ENCODE peak calls at places on chromosomes 1 and 21, in eight cellular contexts. One of them, this sample, is unnamed.

GRCh38 chr1:24142546-24143431 is at the start of gene IL22RA1:
- DNase-seq in cardiac muscle cell: no peak
- DNase-seq in fibroblast of mammary gland: no peak
- DNase-seq in endodermal cell: no peak
- DNase-seq in HFF-Myc: no peak
- DNase-seq in lower leg skin: no peak
- DNase-seq in heart left ventricle: peak
- DNase-seq in cardiac fibroblast: peak
- DNase-seq in this sample: no peak

GRCh38 chr1:205739348-205740160 is 10.4 kb downstream of the NUCKS1 start:
- DNase-seq in cardiac muscle cell: no peak
- DNase-seq in fibroblast of mammary gland: peak
- DNase-seq in endodermal cell: no peak
- DNase-seq in HFF-Myc: no peak
- DNase-seq in lower leg skin: no peak
- DNase-seq in heart left ventricle: no peak
- DNase-seq in cardiac fibroblast: peak
- DNase-seq in this sample: no peak

GRCh38 chr1:226355679-226356583 is 47.0 kb upstream of the LIN9 start:
- DNase-seq in cardiac muscle cell: peak
- DNase-seq in fibroblast of mammary gland: no peak
- DNase-seq in endodermal cell: no peak
- DNase-seq in HFF-Myc: no peak
- DNase-seq in lower leg skin: no peak
- DNase-seq in heart left ventricle: peak
- DNase-seq in cardiac fibroblast: no peak
- DNase-seq in this sample: no peak

GRCh38 chr1:207897188-207897587 is 13.7 kb downstream of the CD34 start:
- DNase-seq in cardiac muscle cell: peak
- DNase-seq in fibroblast of mammary gland: no peak
- DNase-seq in endodermal cell: peak
- DNase-seq in HFF-Myc: no peak
- DNase-seq in lower leg skin: no peak
- DNase-seq in heart left ventricle: no peak
- DNase-seq in cardiac fibroblast: peak
- DNase-seq in this sample: no peak

GRCh38 chr1:179145521-179145920 is 63.7 kb downstream of the TOR3A start:
- DNase-seq in cardiac muscle cell: no peak
- DNase-seq in fibroblast of mammary gland: no peak
- DNase-seq in endodermal cell: no peak
- DNase-seq in HFF-Myc: no peak
- DNase-seq in lower leg skin: no peak
- DNase-seq in heart left ventricle: no peak
- DNase-seq in cardiac fibroblast: no peak
- DNase-seq in this sample: no peak

GRCh38 chr1:195345149-195345548 is 1263.1 kb downstream of the KCNT2 start:
- DNase-seq in cardiac muscle cell: peak
- DNase-seq in fibroblast of mammary gland: no peak
- DNase-seq in endodermal cell: peak
- DNase-seq in HFF-Myc: no peak
- DNase-seq in lower leg skin: no peak
- DNase-seq in heart left ventricle: no peak
- DNase-seq in cardiac fibroblast: no peak
- DNase-seq in this sample: no peak

GRCh38 chr1:41660570-41661427 is 176.3 kb upstream of the EDN2 start:
- DNase-seq in cardiac muscle cell: no peak
- DNase-seq in fibroblast of mammary gland: no peak
- DNase-seq in endodermal cell: no peak
- DNase-seq in HFF-Myc: no peak
- DNase-seq in lower leg skin: no peak
- DNase-seq in heart left ventricle: no peak
- DNase-seq in cardiac fibroblast: no peak
- DNase-seq in this sample: no peak

GRCh38 chr21:25331286-25331685 is 276.0 kb downstream of the MRPL39 start:
- DNase-seq in cardiac muscle cell: no peak
- DNase-seq in fibroblast of mammary gland: peak
- DNase-seq in endodermal cell: no peak
- DNase-seq in HFF-Myc: no peak
- DNase-seq in lower leg skin: no peak
- DNase-seq in heart left ventricle: no peak
- DNase-seq in cardiac fibroblast: peak
- DNase-seq in this sample: no peak

GRCh38 chr1:30360281-30360680 is 363.1 kb downstream of the MATN1 start:
- DNase-seq in cardiac muscle cell: no peak
- DNase-seq in fibroblast of mammary gland: no peak
- DNase-seq in endodermal cell: no peak
- DNase-seq in HFF-Myc: no peak
- DNase-seq in lower leg skin: no peak
- DNase-seq in heart left ventricle: no peak
- DNase-seq in cardiac fibroblast: no peak
- DNase-seq in this sample: no peak

GRCh38 chr1:44693159-44693558 is 18.6 kb downstream of the ARMH1 start:
- DNase-seq in cardiac muscle cell: no peak
- DNase-seq in fibroblast of mammary gland: no peak
- DNase-seq in endodermal cell: no peak
- DNase-seq in HFF-Myc: no peak
- DNase-seq in lower leg skin: no peak
- DNase-seq in heart left ventricle: no peak
- DNase-seq in cardiac fibroblast: no peak
- DNase-seq in this sample: peak

GRCh38 chr1:200207711-200208126 is 180.2 kb downstream of the NR5A2 start:
- DNase-seq in cardiac muscle cell: no peak
- DNase-seq in fibroblast of mammary gland: peak
- DNase-seq in endodermal cell: no peak
- DNase-seq in HFF-Myc: no peak
- DNase-seq in lower leg skin: no peak
- DNase-seq in heart left ventricle: no peak
- DNase-seq in cardiac fibroblast: peak
- DNase-seq in this sample: peak

GRCh38 chr1:89611721-89612120 is 21.2 kb upstream of the LRRC8C start:
- DNase-seq in cardiac muscle cell: no peak
- DNase-seq in fibroblast of mammary gland: no peak
- DNase-seq in endodermal cell: no peak
- DNase-seq in HFF-Myc: no peak
- DNase-seq in lower leg skin: no peak
- DNase-seq in heart left ventricle: no peak
- DNase-seq in cardiac fibroblast: no peak
- DNase-seq in this sample: no peak

GRCh38 chr1:98086796-98087195 is 166.0 kb upstream of the DPYD start:
- DNase-seq in cardiac muscle cell: no peak
- DNase-seq in fibroblast of mammary gland: peak
- DNase-seq in endodermal cell: peak
- DNase-seq in HFF-Myc: peak
- DNase-seq in lower leg skin: no peak
- DNase-seq in heart left ventricle: no peak
- DNase-seq in cardiac fibroblast: peak
- DNase-seq in this sample: no peak

GRCh38 chr1:76238094-76238551 is 163.6 kb downstream of the ST6GALNAC3 start:
- DNase-seq in cardiac muscle cell: no peak
- DNase-seq in fibroblast of mammary gland: no peak
- DNase-seq in endodermal cell: peak
- DNase-seq in HFF-Myc: no peak
- DNase-seq in lower leg skin: no peak
- DNase-seq in heart left ventricle: no peak
- DNase-seq in cardiac fibroblast: no peak
- DNase-seq in this sample: no peak

GRCh38 chr1:22471078-22471477 is 19.4 kb downstream of the ZBTB40 start:
- DNase-seq in cardiac muscle cell: peak
- DNase-seq in fibroblast of mammary gland: peak
- DNase-seq in endodermal cell: no peak
- DNase-seq in HFF-Myc: no peak
- DNase-seq in lower leg skin: no peak
- DNase-seq in heart left ventricle: peak
- DNase-seq in cardiac fibroblast: peak
- DNase-seq in this sample: no peak

GRCh38 chr1:181143081-181143859 is 54.8 kb downstream of the IER5 start:
- DNase-seq in cardiac muscle cell: no peak
- DNase-seq in fibroblast of mammary gland: peak
- DNase-seq in endodermal cell: no peak
- DNase-seq in HFF-Myc: no peak
- DNase-seq in lower leg skin: no peak
- DNase-seq in heart left ventricle: no peak
- DNase-seq in cardiac fibroblast: no peak
- DNase-seq in this sample: no peak

GRCh38 chr21:26719750-26720149 is 125.5 kb downstream of the ADAMTS1 start:
- DNase-seq in cardiac muscle cell: no peak
- DNase-seq in fibroblast of mammary gland: no peak
- DNase-seq in endodermal cell: no peak
- DNase-seq in HFF-Myc: no peak
- DNase-seq in lower leg skin: no peak
- DNase-seq in heart left ventricle: peak
- DNase-seq in cardiac fibroblast: no peak
- DNase-seq in this sample: no peak

GRCh38 chr1:101302831-101303511 is 66.2 kb downstream of the S1PR1 start:
- DNase-seq in cardiac muscle cell: no peak
- DNase-seq in fibroblast of mammary gland: peak
- DNase-seq in endodermal cell: no peak
- DNase-seq in HFF-Myc: no peak
- DNase-seq in lower leg skin: no peak
- DNase-seq in heart left ventricle: no peak
- DNase-seq in cardiac fibroblast: peak
- DNase-seq in this sample: no peak

GRCh38 chr1:34736711-34737110 is 18.1 kb upstream of the GJB5 start:
- DNase-seq in cardiac muscle cell: no peak
- DNase-seq in fibroblast of mammary gland: no peak
- DNase-seq in endodermal cell: no peak
- DNase-seq in HFF-Myc: no peak
- DNase-seq in lower leg skin: no peak
- DNase-seq in heart left ventricle: no peak
- DNase-seq in cardiac fibroblast: no peak
- DNase-seq in this sample: no peak

GRCh38 chr1:232306269-232306911 is 323.5 kb downstream of the SIPA1L2 start:
- DNase-seq in cardiac muscle cell: peak
- DNase-seq in fibroblast of mammary gland: no peak
- DNase-seq in endodermal cell: peak
- DNase-seq in HFF-Myc: no peak
- DNase-seq in lower leg skin: no peak
- DNase-seq in heart left ventricle: peak
- DNase-seq in cardiac fibroblast: no peak
- DNase-seq in this sample: no peak
- TF ChIP-seq CTCF in cardiac muscle cell: peak
- TF ChIP-seq CTCF in fibroblast of mammary gland: no peak
- TF ChIP-seq CTCF in endodermal cell: peak
- TF ChIP-seq CTCF in HFF-Myc: no peak
- TF ChIP-seq CTCF in lower leg skin: no peak
- TF ChIP-seq CTCF in heart left ventricle: peak
- TF ChIP-seq CTCF in cardiac fibroblast: peak
- TF ChIP-seq CTCF in this sample: no peak

DNA sequence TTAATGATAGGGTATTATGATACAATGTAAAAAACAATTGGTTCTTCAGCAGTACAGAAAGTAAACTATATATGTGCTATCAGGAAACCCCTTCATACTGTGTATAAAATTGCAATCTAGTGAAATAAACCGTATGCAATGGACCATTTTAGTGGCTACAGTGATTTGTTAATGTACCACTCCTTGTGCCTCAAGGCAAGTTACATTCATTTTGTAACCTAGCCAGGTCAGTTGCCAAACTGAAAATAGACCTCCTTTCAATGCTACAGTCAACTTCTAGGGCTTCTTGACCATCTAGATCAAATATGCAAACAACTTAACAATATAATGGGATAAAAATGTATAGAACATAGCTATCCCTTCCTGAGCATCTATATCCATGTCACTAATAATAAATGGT is 52.0 kb upstream of the RAVER2 start:
- DNase-seq in cardiac muscle cell: no peak
- DNase-seq in fibroblast of mammary gland: no peak
- DNase-seq in endodermal cell: no peak
- DNase-seq in HFF-Myc: no peak
- DNase-seq in lower leg skin: no peak
- DNase-seq in heart left ventricle: no peak
- DNase-seq in cardiac fibroblast: no peak
- DNase-seq in this sample: no peak
- TF ChIP-seq CTCF in cardiac muscle cell: no peak
- TF ChIP-seq CTCF in fibroblast of mammary gland: no peak
- TF ChIP-seq CTCF in endodermal cell: no peak
- TF ChIP-seq CTCF in HFF-Myc: no peak
- TF ChIP-seq CTCF in lower leg skin: no peak
- TF ChIP-seq CTCF in heart left ventricle: no peak
- TF ChIP-seq CTCF in cardiac fibroblast: no peak
- TF ChIP-seq CTCF in this sample: no peak

DNA sequence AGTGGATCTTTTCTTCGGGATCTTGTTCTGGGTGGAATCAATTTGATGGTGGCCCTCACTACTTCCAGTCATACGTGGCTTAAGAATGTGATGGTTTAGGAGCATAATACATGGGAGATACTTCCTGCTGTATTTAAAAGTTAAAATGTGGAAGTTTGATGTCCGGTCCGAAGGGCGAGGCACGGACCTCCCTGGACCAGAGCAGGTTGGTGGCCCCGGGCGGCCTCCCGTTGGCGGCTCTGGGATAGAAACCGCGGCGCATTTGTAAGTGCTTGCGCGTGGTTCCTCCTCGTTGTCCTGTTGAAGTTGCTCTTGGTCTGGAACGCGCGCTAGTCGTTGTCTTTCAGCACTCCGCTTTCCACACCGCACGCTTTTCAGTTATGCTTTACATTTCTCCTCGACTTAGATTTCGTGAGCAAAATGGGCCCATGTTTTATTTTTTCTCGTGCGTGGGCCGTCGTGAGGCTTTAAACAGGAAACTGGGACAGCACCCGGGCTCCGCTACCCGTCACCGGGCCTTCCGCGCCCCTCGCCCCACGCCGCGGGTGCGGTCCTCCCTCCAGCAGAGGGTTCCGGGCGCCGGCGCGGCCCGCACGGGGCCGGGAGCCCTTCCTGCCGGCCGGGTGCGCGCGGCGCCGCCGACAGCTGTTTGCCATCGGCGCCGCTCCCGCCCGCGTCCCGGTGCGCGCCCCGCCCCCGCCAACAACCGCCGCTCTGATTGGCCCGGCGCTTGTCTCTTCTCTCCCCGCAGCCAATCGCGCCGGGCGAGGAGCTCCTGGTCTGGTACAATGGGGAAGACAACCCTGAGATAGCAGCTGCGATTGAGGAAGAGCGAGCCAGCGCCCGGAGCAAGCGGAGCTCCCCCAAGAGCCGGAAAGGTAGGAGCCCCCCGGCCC is 48.9 kb downstream of the PRDM2 start:
- DNase-seq in cardiac muscle cell: peak
- DNase-seq in fibroblast of mammary gland: peak
- DNase-seq in endodermal cell: peak
- DNase-seq in HFF-Myc: peak
- DNase-seq in lower leg skin: peak
- DNase-seq in heart left ventricle: peak
- DNase-seq in cardiac fibroblast: peak
- DNase-seq in this sample: peak
- TF ChIP-seq CTCF in cardiac muscle cell: peak
- TF ChIP-seq CTCF in fibroblast of mammary gland: no peak
- TF ChIP-seq CTCF in endodermal cell: no peak
- TF ChIP-seq CTCF in HFF-Myc: no peak
- TF ChIP-seq CTCF in lower leg skin: no peak
- TF ChIP-seq CTCF in heart left ventricle: no peak
- TF ChIP-seq CTCF in cardiac fibroblast: no peak
- TF ChIP-seq CTCF in this sample: no peak

DNA sequence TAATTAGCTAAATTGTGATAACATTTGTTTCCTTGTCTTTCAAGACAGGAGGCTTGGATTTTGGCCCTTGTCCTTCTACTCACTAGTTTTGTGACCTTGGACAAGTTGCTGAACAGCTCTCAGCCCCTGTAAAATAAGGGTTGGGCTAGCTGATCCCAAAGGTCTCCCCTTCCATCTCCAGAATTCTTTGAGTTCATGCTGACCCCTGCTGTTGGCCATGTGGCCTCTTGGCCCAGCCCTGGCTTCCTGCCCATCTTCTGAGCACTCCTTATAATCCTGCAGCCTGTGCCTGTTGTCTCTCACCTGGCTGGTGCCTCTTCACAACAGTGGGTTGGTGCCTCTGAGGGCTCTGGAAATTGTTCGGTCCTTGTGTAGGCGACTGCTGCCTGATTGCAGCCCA is 10.1 kb downstream of the PTGFRN start:
- DNase-seq in cardiac muscle cell: peak
- DNase-seq in fibroblast of mammary gland: no peak
- DNase-seq in endodermal cell: peak
- DNase-seq in HFF-Myc: no peak
- DNase-seq in lower leg skin: no peak
- DNase-seq in heart left ventricle: no peak
- DNase-seq in cardiac fibroblast: no peak
- DNase-seq in this sample: no peak
- TF ChIP-seq CTCF in cardiac muscle cell: no peak
- TF ChIP-seq CTCF in fibroblast of mammary gland: no peak
- TF ChIP-seq CTCF in endodermal cell: peak
- TF ChIP-seq CTCF in HFF-Myc: no peak
- TF ChIP-seq CTCF in lower leg skin: no peak
- TF ChIP-seq CTCF in heart left ventricle: no peak
- TF ChIP-seq CTCF in cardiac fibroblast: no peak
- TF ChIP-seq CTCF in this sample: no peak

This sample was measured in activated CD8-positive, alpha-beta T cell treated with anti-CD3 and anti-CD28 coated beads for 36 hours.